ENCODE peak calls at places on chromosomes 12 and 14, in six cellular contexts. Y, Q, V, H, G and C are unnamed samples.

GRCh38 chr14:104930526-104931322 is 6.0 kb downstream of the PLD4 start:
- DNase-seq in Y (no peak), Q (no peak), V (no peak), H (no peak), G (no peak), C (no peak)

GRCh38 chr12:88093573-88093972 is 48.3 kb downstream of the CEP290 start:
- DNase-seq in Y (no peak), Q (no peak), V (no peak), H (no peak), G (no peak), C (no peak)

GRCh38 chr12:6871052-6871957 is 1.8 kb downstream of the SPSB2 start:
- DNase-seq in Y (no peak), Q (peak), V (no peak), H (peak), G (peak), C (no peak)

GRCh38 chr12:57626111-57626928 is 6.7 kb downstream of the B4GALNT1 start:
- DNase-seq in Y (peak), Q (no peak), V (no peak), H (no peak), G (no peak), C (no peak)

GRCh38 chr14:58166005-58166983 is 14.3 kb upstream of the ARMH4 start:
- DNase-seq in Y (peak), Q (peak), V (peak), H (peak), G (peak), C (peak)

GRCh38 chr12:124279315-124279714 is 15.6 kb upstream of the RFLNA start:
- DNase-seq in Y (no peak), Q (no peak), V (no peak), H (no peak), G (no peak), C (no peak)

GRCh38 chr12:130826151-130826801 is 12.8 kb downstream of the STX2 start:
- DNase-seq in Y (no peak), Q (peak), V (peak), H (peak), G (peak), C (peak)

GRCh38 chr14:100710391-100711116 is 16.1 kb upstream of the DLK1 start:
- DNase-seq in Y (no peak), Q (no peak), V (no peak), H (no peak), G (no peak), C (no peak)

GRCh38 chr14:77085538-77085937 is 12.5 kb upstream of the CIPC start:
- DNase-seq in Y (no peak), Q (no peak), V (no peak), H (no peak), G (no peak), C (no peak)